ENCODE peak calls at places on chromosomes 1 and 21, in seven cellular contexts. C, L, V, M, Y, B and J are unnamed samples.

GRCh38 chr21:36207577-36208320 is 51.1 kb downstream of the DOP1B start:
- DNase-seq in C (no peak), L (peak), V (no peak), M (peak), Y (peak), B (peak), J (no peak)

GRCh38 chr1:213296558-213296957 is 245.5 kb downstream of the RPS6KC1 start:
- DNase-seq in C (no peak), L (peak), V (no peak), M (no peak), Y (no peak), B (no peak), J (no peak)

GRCh38 chr1:221097479-221098281 is 218.4 kb downstream of the HLX start:
- DNase-seq in C (no peak), L (peak), V (no peak), M (peak), Y (peak), B (peak), J (no peak)

GRCh38 chr1:238690415-238690814 is 696.0 kb upstream of the CHRM3 start:
- DNase-seq in C (no peak), L (peak), V (no peak), M (peak), Y (peak), B (peak), J (no peak)

GRCh38 chr1:178609015-178609414 is 96.1 kb downstream of the TEX35 start:
- DNase-seq in C (no peak), L (peak), V (no peak), M (peak), Y (peak), B (peak), J (no peak)

GRCh38 chr1:61808968-61809367 is 66.7 kb downstream of the PATJ start:
- DNase-seq in C (no peak), L (peak), V (no peak), M (peak), Y (peak), B (peak), J (no peak)

GRCh38 chr1:236179634-236180033 is 37.3 kb downstream of the GPR137B start:
- DNase-seq in C (no peak), L (no peak), V (no peak), M (no peak), Y (no peak), B (no peak), J (no peak)

GRCh38 chr1:30120268-30121000 is 603.0 kb downstream of the MATN1 start:
- DNase-seq in C (no peak), L (no peak), V (no peak), M (no peak), Y (no peak), B (no peak), J (no peak)

GRCh38 chr1:43049487-43049886 is 90.8 kb upstream of the SLC2A1 start:
- DNase-seq in C (no peak), L (peak), V (no peak), M (no peak), Y (no peak), B (no peak), J (no peak)

GRCh38 chr1:25566730-25567341 is 23.4 kb downstream of the LDLRAP1 start:
- DNase-seq in C (no peak), L (peak), V (peak), M (no peak), Y (peak), B (no peak), J (no peak)

GRCh38 chr1:57018119-57018518 is 52.3 kb upstream of the C8B start:
- DNase-seq in C (no peak), L (no peak), V (no peak), M (no peak), Y (no peak), B (no peak), J (no peak)

GRCh38 chr1:47824721-47825120 is 172.5 kb downstream of the TRABD2B start:
- DNase-seq in C (no peak), L (no peak), V (no peak), M (no peak), Y (no peak), B (no peak), J (no peak)

DNA sequence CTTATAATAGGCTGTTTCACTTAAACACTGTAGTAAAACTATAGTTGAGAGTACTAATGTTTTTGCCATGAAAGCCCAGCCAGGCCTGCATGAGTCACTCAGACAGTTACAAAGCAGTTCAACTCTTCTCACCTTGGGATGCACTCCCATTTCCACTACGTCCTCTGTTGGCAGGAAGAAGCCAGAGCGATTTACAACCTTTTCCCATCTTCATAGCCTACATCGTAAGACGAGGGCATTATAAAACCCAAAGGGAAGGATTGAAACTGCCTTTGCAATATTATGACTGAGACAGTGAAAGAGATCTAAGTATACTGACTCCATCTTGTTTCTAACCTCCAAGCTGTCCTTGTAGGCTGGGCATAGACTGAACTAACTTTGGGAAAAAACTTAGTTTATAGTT is 71.8 kb upstream of the CSF1 start:
- DNase-seq in C (no peak), L (peak), V (no peak), M (peak), Y (peak), B (peak), J (no peak)
- TF ChIP-seq CTCF in C (no peak), L (peak), V (no peak), M (no peak), Y (peak), B (peak), J (no peak)

DNA sequence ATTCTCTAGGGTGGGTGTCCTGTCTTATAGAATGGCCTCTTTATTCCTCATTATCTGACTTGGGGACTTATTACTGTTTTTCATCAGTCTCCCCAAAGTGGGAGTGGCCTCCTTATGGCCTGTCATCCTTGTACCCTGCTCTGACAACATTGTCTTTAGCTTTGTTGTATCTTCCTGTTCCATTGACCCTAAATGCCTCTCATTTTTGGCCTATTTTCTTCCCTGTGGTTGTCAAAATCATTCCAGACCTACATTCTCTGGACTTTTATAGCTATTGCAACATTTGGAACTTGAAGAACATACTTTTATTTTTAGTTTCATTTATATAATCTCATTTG is 9.7 kb downstream of the SFT2D2 start:
- DNase-seq in C (no peak), L (no peak), V (no peak), M (no peak), Y (no peak), B (no peak), J (no peak)
- TF ChIP-seq CTCF in C (no peak), L (no peak), V (no peak), M (no peak), Y (no peak), B (no peak), J (no peak)

GRCh38 chr1:22731924-22732522 is 21.4 kb downstream of the EPHB2 start:
- DNase-seq in C (no peak), L (peak), V (no peak), M (peak), Y (peak), B (peak), J (no peak)
- TF ChIP-seq CTCF in C (peak), L (peak), V (no peak), M (peak), Y (peak), B (peak), J (no peak)

DNA sequence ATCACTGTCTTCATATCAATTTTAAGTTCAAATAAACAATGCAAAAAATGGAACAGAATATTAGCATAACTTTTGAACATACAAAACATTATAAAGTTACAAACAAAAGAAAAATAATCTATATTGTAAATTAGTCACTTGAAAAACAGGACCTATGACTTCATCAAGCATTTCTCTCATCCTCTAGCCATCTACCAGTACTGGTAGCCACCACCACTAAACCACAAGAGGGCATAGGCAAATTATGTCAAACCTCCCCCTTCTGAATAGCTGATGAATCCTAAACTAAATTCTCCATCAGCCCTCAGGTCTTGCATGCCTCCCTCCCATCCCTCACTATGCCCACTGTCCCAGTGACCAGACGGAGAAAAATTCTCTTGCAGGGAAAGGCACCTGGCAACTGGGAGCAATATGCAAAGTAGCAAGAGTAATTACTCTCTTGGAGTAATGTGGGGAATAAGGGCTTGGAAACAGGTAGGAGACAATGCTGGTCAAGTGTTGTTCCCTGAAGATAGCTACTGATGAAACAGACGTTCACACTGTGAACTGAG is 37.1 kb downstream of the SSX2IP start:
- DNase-seq in C (no peak), L (peak), V (no peak), M (peak), Y (peak), B (peak), J (no peak)
- TF ChIP-seq CTCF in C (no peak), L (no peak), V (no peak), M (no peak), Y (no peak), B (peak), J (no peak)

GRCh38 chr1:109918077-109918606 is 7.5 kb downstream of the CSF1 start:
- DNase-seq in C (no peak), L (no peak), V (no peak), M (no peak), Y (no peak), B (no peak), J (no peak)
- TF ChIP-seq CTCF in C (no peak), L (no peak), V (no peak), M (peak), Y (no peak), B (peak), J (no peak)

DNA sequence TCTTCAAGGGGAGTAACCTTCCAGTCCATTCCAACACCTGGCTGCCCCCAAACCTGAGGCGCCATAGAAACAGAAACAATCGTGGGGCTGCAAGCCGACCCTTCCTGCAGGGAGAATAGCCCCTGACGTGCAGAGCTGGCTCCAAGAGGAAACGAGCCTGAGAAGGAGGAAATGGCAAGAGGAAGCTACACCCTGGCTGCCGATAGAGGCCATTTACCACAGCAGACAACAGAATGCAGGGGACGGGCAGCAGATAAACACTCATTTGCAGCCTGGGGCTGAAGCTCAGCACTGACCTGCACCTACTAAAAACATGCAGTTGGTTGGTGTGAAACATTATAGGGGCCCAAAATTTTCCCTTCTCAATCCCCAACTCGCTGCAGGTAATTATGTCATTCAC is 8.7 kb upstream of the TDRD10 start:
- DNase-seq in C (no peak), L (no peak), V (peak), M (no peak), Y (no peak), B (no peak), J (no peak)
- TF ChIP-seq CTCF in C (no peak), L (no peak), V (no peak), M (no peak), Y (no peak), B (no peak), J (no peak)

DNA sequence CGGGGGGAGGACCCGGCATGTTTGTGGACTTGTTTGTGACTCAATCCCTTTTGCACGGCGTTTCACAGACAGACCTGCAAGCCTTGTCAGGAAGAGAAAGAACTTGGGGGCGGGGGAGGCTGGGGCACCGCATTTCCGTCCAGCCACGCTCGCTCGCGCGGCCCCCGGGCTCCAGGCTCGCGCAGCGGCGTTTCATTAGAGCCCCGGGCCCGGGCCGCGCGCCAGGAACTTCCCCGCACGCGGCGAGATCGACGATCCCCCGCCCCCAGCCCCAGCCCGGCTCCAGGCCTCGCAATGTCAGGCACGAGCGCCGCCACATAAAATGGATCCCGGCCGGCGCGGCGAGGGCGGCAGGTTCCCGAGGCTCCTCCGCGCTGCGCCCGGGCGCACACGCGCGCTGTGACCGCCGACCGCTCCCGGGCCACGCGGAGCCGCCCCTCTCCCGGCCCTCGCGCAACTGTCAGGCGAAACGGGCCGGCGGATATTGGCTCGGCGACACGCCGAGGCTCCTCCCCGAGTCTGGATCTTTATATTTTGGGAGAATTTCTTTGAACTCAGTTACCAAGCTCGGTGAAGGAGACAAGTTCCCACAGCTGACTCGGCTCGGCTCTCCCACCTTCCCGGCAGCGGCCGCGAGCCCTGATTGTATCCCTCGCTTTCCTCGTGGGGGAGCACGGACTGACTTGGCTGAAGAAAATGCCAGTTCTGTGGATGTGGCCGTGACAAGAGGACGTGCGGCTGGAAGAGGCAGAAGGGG is at the start of gene KIF26B:
- DNase-seq in C (peak), L (peak), V (no peak), M (peak), Y (peak), B (peak), J (peak)
- TF ChIP-seq CTCF in C (no peak), L (peak), V (no peak), M (no peak), Y (no peak), B (no peak), J (no peak)

GRCh38 chr1:212284744-212285684 is at the start of gene PPP2R5A:
- DNase-seq in C (peak), L (peak), V (peak), M (peak), Y (peak), B (peak), J (peak)

GRCh38 chr1:212285685-212286436 is 651 bp downstream of the PPP2R5A start:
- DNase-seq in C (peak), L (peak), V (peak), M (peak), Y (peak), B (peak), J (peak)

GRCh38 chr1:212283741-212284140 is 1.5 kb upstream of the PPP2R5A start:
- DNase-seq in C (no peak), L (no peak), V (no peak), M (no peak), Y (no peak), B (peak), J (no peak)

GRCh38 chr1:212286437-212287131 is 1.4 kb downstream of the PPP2R5A start:
- DNase-seq in C (no peak), L (peak), V (no peak), M (peak), Y (peak), B (peak), J (no peak)

GRCh38 chr1:212284332-212284743 is 872 bp upstream of the PPP2R5A start:
- DNase-seq in C (no peak), L (peak), V (no peak), M (peak), Y (peak), B (no peak), J (peak)
- TF ChIP-seq CTCF in C (no peak), L (no peak), V (no peak), M (no peak), Y (no peak), B (no peak), J (no peak)